ENCODE peak calls at places on chromosome 11, in ten cellular contexts. Q is GM23338, U is breast epithelium, V is HCT116, P is suprapubic skin, D is SK-N-SH, S is stomach, C is sigmoid colon, K is K562, T is prostate gland. B is an unnamed sample. For H3K36me3, the result is how much of the 10 kb centered on the place peaks cover.

GRCh38 chr11:35525501-35526175 is at the start of gene PAMR1:
- DNase-seq in D (no peak), P (peak), V (no peak), C (peak), K (no peak), S (peak), U (peak), Q (peak), T (peak), B (no peak)

GRCh38 chr11:23976776-23977380 is 520.0 kb upstream of the LUZP2 start:
- DNase-seq in T (no peak), K (no peak), S (no peak), Q (no peak), D (no peak), C (no peak), V (no peak), U (no peak), P (no peak), B (no peak)

GRCh38 chr11:36436084-36436483 is 74.0 kb downstream of the TRAF6 start:
- DNase-seq in D (peak), T (no peak), S (no peak), C (no peak), V (no peak), U (no peak), P (no peak), K (no peak), Q (no peak), B (no peak)

GRCh38 chr11:124839972-124840621 is 25.1 kb upstream of the ROBO3 start:
- DNase-seq in V (no peak), T (no peak), S (no peak), D (no peak), U (no peak), P (no peak), C (no peak), Q (no peak), K (no peak), B (no peak)

GRCh38 chr11:69551963-69552362 is 70.5 kb downstream of the LINC01488 start:
- DNase-seq in C (peak), Q (no peak), V (no peak), D (no peak), K (no peak), T (no peak), P (peak), U (no peak), S (no peak), B (no peak)

GRCh38 chr11:6389921-6390717 is at the start of gene SMPD1:
- DNase-seq in V (peak), T (peak), D (peak), C (peak), P (peak), U (peak), K (peak), S (peak), Q (peak), B (peak)

GRCh38 chr11:88418508-88418907 is 81.0 kb upstream of the CTSC start:
- DNase-seq in Q (no peak), P (no peak), D (no peak), T (no peak), V (no peak), C (no peak), U (no peak), K (no peak), S (no peak), B (no peak)

GRCh38 chr11:46505741-46506485 is 87.9 kb downstream of the AMBRA1 start:
- DNase-seq in S (no peak), T (no peak), K (no peak), U (no peak), C (no peak), D (no peak), Q (no peak), V (no peak), P (no peak), B (no peak)

GRCh38 chr11:45395421-45395820 is 109.3 kb upstream of the SYT13 start:
- DNase-seq in U (no peak), D (no peak), V (no peak), T (no peak), K (no peak), Q (no peak), S (no peak), P (no peak), C (no peak), B (no peak)

GRCh38 chr11:72189448-72190250 is 2.3 kb upstream of the FOLR1 start:
- DNase-seq in K (no peak), C (no peak), T (no peak), S (no peak), D (peak), U (peak), Q (peak), V (no peak), P (no peak), B (no peak)

GRCh38 chr11:120210651-120211521 is at the start of gene OAF:
- DNase-seq in V (peak), T (peak), U (peak), S (peak), C (peak), D (peak), Q (peak), P (no peak), K (peak), B (no peak)

GRCh38 chr11:100753144-100753543 is 66.1 kb downstream of the ARHGAP42 start:
- DNase-seq in C (no peak), U (no peak), V (no peak), K (no peak), S (peak), P (no peak), Q (peak), T (no peak), D (no peak), B (no peak)

GRCh38 chr11:128565881-128566280 is 21.5 kb downstream of the ETS1 start:
- DNase-seq in V (no peak), K (no peak), U (no peak), T (no peak), Q (no peak), D (no peak), P (no peak), S (no peak), C (no peak), B (no peak)

GRCh38 chr11:130737866-130738431 is 178.3 kb downstream of the SNX19 start:
- DNase-seq in V (no peak), U (no peak), S (peak), K (no peak), Q (no peak), P (no peak), T (no peak), D (peak), C (peak), B (peak)

GRCh38 chr11:50333861-50334260 is 301.2 kb downstream of the OR4C45 start:
- DNase-seq in U (no peak), S (no peak), C (no peak), K (no peak), D (no peak), Q (no peak), T (no peak), P (no peak), V (no peak), B (no peak)

GRCh38 chr11:72235351-72236057 is 8.5 kb downstream of the PHOX2A start:
- DNase-seq in T (no peak), D (peak), K (peak), V (no peak), C (peak), U (no peak), P (no peak), S (no peak), Q (no peak), B (no peak)

GRCh38 chr11:665707-666281 is 28.7 kb downstream of the DRD4 start:
- DNase-seq in Q (no peak), T (peak), C (peak), K (peak), U (peak), V (no peak), S (no peak), D (no peak), P (no peak), B (no peak)

GRCh38 chr11:34727228-34727737 is 106.4 kb downstream of the EHF start:
- DNase-seq in D (no peak), U (no peak), Q (no peak), K (no peak), P (no peak), C (no peak), V (no peak), S (no peak), T (no peak), B (no peak)

GRCh38 chr11:78567209-78567608 is 7.5 kb downstream of the NARS2 start:
- DNase-seq in U (no peak), Q (no peak), P (no peak), K (no peak), V (no peak), T (no peak), S (no peak), C (no peak), D (no peak), B (no peak)
- H3K36me3 ChIP-seq in U (under half), Q (under half), P (under half), K (half or more), V (under half), T (under half), S (half or more), C (under half), D (half or more), B (half or more)

GRCh38 chr11:3132831-3133455 is 32.2 kb downstream of the OSBPL5 start:
- DNase-seq in S (no peak), T (no peak), V (no peak), C (peak), Q (no peak), K (no peak), U (no peak), D (no peak), P (peak), B (no peak)
- TF ChIP-seq POLR2AphosphoS5 in S (no peak), T (no peak), V (no peak), C (no peak), Q (no peak), K (no peak), U (no peak), D (no peak), P (no peak), B (no peak)

GRCh38 chr11:67255864-67256263 is 10.4 kb upstream of the GRK2 start:
- DNase-seq in T (no peak), V (no peak), P (no peak), S (no peak), U (no peak), K (no peak), C (peak), D (no peak), Q (no peak), B (no peak)

GRCh38 chr11:67256477-67256876 is 9.8 kb upstream of the GRK2 start:
- DNase-seq in C (peak), V (no peak), Q (no peak), P (no peak), K (no peak), T (no peak), D (no peak), U (no peak), S (no peak), B (no peak)

GRCh38 chr11:67253872-67254624 is 12.2 kb upstream of the GRK2 start:
- DNase-seq in K (no peak), U (no peak), T (no peak), C (peak), D (no peak), V (no peak), S (no peak), P (no peak), Q (no peak), B (no peak)

GRCh38 chr11:67255353-67255752 is 10.9 kb upstream of the GRK2 start:
- DNase-seq in C (no peak), U (no peak), V (no peak), T (no peak), Q (no peak), S (no peak), P (no peak), D (no peak), K (no peak), B (no peak)

DNA sequence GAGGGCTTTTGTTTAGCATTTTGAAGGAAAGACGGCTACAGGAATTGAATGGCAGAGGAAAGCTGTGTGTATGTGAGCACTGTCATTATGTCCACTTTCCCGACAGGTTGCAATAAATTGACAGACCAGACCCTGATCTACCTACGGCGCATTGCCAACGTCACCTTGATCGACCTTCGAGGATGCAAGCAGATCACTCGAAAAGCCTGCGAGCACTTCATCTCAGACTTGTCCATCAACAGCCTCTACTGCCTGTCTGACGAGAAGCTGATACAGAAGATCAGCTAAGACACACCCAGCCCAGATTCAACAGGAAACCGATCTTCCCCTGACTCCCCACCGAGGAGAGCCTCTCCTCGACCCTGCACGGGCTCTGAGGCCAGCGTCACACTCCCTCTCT is 11.5 kb upstream of the GRK2 start:
- DNase-seq in Q (no peak), K (no peak), T (no peak), D (no peak), U (no peak), C (peak), P (peak), S (no peak), V (no peak), B (no peak)
- H3K36me3 ChIP-seq in Q (half or more), K (half or more), T (under half), D (half or more), U (under half), C (half or more), P (half or more), S (half or more), V (half or more), B (half or more)

GRCh38 chr11:8732748-8733241 is 50.2 kb downstream of the RPL27A start:
- DNase-seq in P (no peak), D (no peak), Q (no peak), S (peak), V (no peak), T (peak), C (peak), U (peak), K (no peak), B (no peak)
- TF ChIP-seq POLR2AphosphoS5 in P (no peak), D (peak), Q (no peak), S (peak), V (no peak), T (peak), C (peak), U (peak), K (no peak), B (no peak)

DNA sequence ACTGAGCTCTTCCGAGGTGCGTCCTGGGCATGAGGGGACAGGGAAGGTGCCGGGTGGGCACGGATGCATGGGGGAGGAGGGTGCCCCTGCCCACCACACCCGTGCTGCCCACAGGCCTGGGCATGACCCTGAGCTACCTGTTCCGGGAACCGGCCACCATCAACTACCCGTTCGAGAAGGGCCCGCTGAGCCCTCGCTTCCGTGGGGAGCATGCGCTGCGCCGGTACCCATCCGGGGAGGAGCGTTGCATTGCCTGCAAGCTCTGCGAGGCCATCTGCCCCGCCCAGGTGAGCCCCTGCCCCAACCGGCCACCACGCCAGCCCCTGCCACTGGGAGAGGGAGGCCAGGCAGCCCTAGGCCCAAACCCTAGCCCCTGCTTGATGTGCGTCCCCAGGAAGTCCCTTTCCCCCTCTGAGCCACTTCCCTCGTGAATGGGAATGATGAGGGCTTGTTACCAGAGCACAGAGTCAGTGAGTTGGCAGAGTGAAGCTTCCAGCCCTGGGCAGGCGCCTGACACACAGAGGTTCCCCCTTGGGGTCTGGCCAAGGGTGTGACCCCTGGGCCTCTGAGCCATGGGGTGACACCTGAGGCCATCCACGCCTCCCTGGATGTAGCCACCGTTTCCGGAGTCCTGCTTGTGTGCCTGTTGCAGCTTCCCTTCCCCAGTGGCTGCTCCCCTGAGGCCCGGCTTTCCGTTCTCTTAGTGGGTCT is 2.7 kb downstream of the NDUFS8 start:
- DNase-seq in Q (no peak), V (no peak), P (no peak), K (no peak), U (no peak), D (no peak), T (no peak), S (no peak), C (no peak), B (no peak)
- H3K36me3 ChIP-seq in Q (under half), V (under half), P (under half), K (under half), U (under half), D (under half), T (under half), S (under half), C (under half), B (under half)

GRCh38 chr11:102268985-102269470 is 48.3 kb upstream of the BIRC3 start:
- DNase-seq in V (no peak), S (no peak), K (no peak), T (no peak), U (no peak), C (no peak), Q (peak), P (no peak), D (no peak), B (no peak)

GRCh38 chr11:102266111-102266510 is 51.2 kb upstream of the BIRC3 start:
- DNase-seq in S (no peak), U (no peak), C (no peak), D (no peak), P (no peak), T (no peak), K (no peak), V (no peak), Q (no peak), B (no peak)

GRCh38 chr11:102269927-102270326 is 47.4 kb upstream of the BIRC3 start:
- DNase-seq in V (no peak), T (no peak), Q (no peak), P (no peak), K (no peak), S (no peak), U (no peak), D (no peak), C (no peak), B (no peak)

GRCh38 chr11:102267602-102268001 is 49.7 kb upstream of the BIRC3 start:
- DNase-seq in T (peak), U (no peak), S (no peak), C (no peak), K (peak), V (no peak), Q (no peak), P (no peak), D (no peak), B (no peak)

GRCh38 chr11:102268083-102268984 is 49.0 kb upstream of the BIRC3 start:
- DNase-seq in U (peak), P (peak), V (peak), Q (peak), D (peak), K (peak), S (peak), C (peak), T (peak), B (no peak)
- TF ChIP-seq POLR2AphosphoS5 in U (peak), P (peak), V (peak), Q (peak), D (no peak), K (no peak), S (no peak), C (no peak), T (peak), B (no peak)

GRCh38 chr11:9498457-9499078 is 37.8 kb downstream of the ZNF143 start:
- DNase-seq in U (no peak), T (no peak), K (no peak), D (no peak), Q (no peak), C (no peak), S (no peak), P (no peak), V (no peak), B (no peak)
- H3K36me3 ChIP-seq in U (under half), T (under half), K (half or more), D (under half), Q (half or more), C (under half), S (half or more), P (half or more), V (under half), B (under half)

GRCh38 chr11:62888406-62888805 is 7.7 kb downstream of the SLC3A2 start:
- DNase-seq in T (no peak), Q (no peak), V (no peak), K (peak), D (no peak), S (no peak), U (no peak), C (no peak), P (no peak), B (no peak)
- TF ChIP-seq POLR2AphosphoS5 in T (no peak), Q (no peak), V (peak), K (peak), D (no peak), S (no peak), U (no peak), C (no peak), P (no peak), B (no peak)

GRCh38 chr11:75280227-75280671 is 39.7 kb downstream of the TPBGL start:
- DNase-seq in T (peak), V (peak), Q (peak), S (peak), C (peak), K (peak), P (peak), U (peak), D (peak), B (no peak)

GRCh38 chr11:75279273-75279672 is 38.7 kb downstream of the TPBGL start:
- DNase-seq in S (no peak), Q (peak), T (no peak), V (no peak), C (peak), P (peak), K (no peak), D (no peak), U (no peak), B (no peak)

GRCh38 chr11:75283391-75283931 is 42.9 kb downstream of the TPBGL start:
- DNase-seq in P (no peak), U (no peak), T (no peak), C (no peak), D (peak), V (no peak), K (no peak), S (no peak), Q (no peak), B (no peak)

GRCh38 chr11:75281469-75282095 is 41.0 kb downstream of the TPBGL start:
- DNase-seq in U (no peak), T (no peak), S (no peak), C (peak), D (no peak), Q (no peak), V (no peak), K (no peak), P (no peak), B (no peak)

DNA sequence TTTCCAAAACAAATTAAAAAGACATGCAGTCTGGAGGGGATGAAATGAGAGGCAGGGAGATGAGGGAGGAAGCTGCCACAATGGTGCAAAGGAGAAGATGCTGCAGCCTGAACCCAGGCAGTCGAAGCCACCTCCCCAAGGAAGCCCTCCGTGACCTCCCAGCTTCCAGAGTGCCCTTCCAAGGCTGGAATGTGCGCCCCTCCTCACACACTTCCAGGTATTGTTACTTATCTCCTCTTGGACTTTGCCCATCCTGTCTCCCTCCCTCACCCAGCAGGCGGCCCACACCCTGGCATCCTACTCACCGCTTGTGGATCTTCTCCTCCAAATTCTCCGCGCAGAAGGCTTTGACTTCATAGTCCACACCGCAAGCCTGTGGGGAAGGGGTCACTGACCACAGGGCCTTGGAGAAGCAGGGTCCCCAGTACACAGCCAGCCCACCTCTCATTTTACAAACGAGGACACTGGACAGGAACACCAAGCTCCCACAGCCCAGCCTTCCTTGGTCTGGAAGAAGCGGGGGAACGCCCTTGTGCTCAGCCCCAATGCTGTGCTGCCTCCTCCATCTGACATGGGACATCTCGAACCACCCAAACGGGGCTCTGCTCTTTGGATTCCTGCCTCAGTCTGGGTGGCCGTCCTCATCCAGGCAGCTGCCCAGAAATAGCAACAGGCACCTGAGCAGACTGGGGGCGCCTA is 40.3 kb downstream of the TPBGL start:
- DNase-seq in C (peak), P (peak), S (no peak), T (no peak), U (no peak), K (no peak), Q (no peak), D (no peak), V (no peak), B (no peak)
- H3K36me3 ChIP-seq in C (under half), P (half or more), S (half or more), T (under half), U (under half), K (half or more), Q (under half), D (under half), V (under half), B (under half)

B was measured in SK-N-MC.